ENCODE peak calls at places on chromosomes 13 and 19, in eight cellular contexts. C, H, Z, P, M, O, W and I are unnamed samples.

GRCh38 chr13:111474136-111475002 is 153.9 kb downstream of the TEX29 start:
- DNase-seq in H (no peak), Z (no peak), P (no peak), C (peak), O (peak), M (peak), W (peak), I (no peak)

GRCh38 chr19:6047741-6048231 is 62.5 kb downstream of the RFX2 start:
- DNase-seq in W (peak), H (no peak), Z (peak), P (peak), O (peak), C (peak), M (peak), I (no peak)

GRCh38 chr13:41188584-41188983 is 5.8 kb downstream of the KBTBD7 start:
- DNase-seq in C (peak), O (no peak), H (no peak), P (no peak), W (no peak), Z (no peak), M (no peak), I (no peak)

GRCh38 chr13:65913173-65913572 is 1317.0 kb downstream of the PCDH9 start:
- DNase-seq in C (peak), M (no peak), O (no peak), W (no peak), H (no peak), Z (no peak), P (no peak), I (no peak)

GRCh38 chr19:29667941-29668340 is 2.7 kb downstream of the PLEKHF1 start:
- DNase-seq in Z (no peak), C (no peak), W (no peak), M (no peak), P (peak), O (peak), H (no peak), I (peak)

GRCh38 chr13:28705734-28706133 is 13.0 kb downstream of the SLC46A3 start:
- DNase-seq in W (no peak), C (peak), O (no peak), H (no peak), P (no peak), M (no peak), Z (no peak), I (no peak)

GRCh38 chr19:5269926-5270325 is 70.7 kb downstream of the PTPRS start:
- DNase-seq in Z (no peak), C (no peak), H (no peak), W (no peak), P (no peak), O (no peak), M (no peak), I (no peak)

GRCh38 chr19:3100331-3100730 is 6.2 kb downstream of the GNA11 start:
- DNase-seq in M (no peak), O (no peak), Z (no peak), C (no peak), W (no peak), H (no peak), P (no peak), I (no peak)

GRCh38 chr13:44368599-44369368 is 4.8 kb upstream of the SERP2 start:
- DNase-seq in H (no peak), W (no peak), Z (no peak), O (no peak), P (no peak), M (no peak), C (no peak), I (no peak)

DNA sequence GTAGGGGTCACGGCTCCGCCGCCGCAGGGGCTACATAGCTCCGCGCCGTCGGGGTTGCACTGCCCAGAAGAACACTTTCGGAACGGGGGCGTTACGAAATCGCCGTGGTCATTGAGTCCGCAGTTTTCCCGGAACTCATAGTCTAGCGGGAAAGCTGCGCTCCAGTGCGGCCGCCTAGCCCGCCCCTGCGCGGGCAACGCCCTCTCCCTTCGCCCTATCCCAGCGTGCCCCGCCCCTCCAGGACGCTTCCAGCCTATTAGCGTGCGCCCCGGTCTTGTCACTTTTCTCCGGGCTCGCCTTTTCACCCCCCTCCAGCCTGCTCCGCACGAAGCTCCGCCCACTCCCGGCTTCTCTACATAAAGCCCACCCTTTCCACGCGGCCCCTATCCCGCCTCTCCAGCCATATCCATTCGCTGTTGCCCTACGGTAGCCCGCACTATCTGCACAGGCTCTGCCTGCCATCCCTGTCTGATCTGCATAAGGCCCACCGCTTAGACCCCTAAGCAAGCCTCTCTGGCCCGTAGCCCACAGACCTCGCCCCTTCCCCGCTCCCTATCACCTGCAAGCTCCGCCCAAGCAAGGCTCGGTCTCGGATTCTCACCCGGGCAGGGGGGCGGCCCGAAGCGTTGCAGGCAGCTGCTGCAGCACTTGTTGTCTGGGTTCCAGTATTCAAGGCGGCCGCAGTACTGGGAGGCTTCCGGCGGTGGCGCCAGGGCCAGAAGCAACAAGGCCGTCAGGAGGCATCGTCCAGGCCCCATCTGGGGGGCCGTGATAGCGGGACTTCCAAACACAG is 1.6 kb downstream of the IGFLR1 start:
- DNase-seq in M (peak), C (peak), W (peak), Z (peak), P (peak), H (peak), O (peak), I (peak)
- TF ChIP-seq CTCF in M (peak), C (peak), W (peak), Z (peak), P (no peak), H (peak), O (no peak), I (no peak)

GRCh38 chr13:92173254-92173653 is 774.8 kb downstream of the GPC5 start:
- DNase-seq in M (no peak), W (no peak), P (no peak), C (no peak), H (no peak), O (no peak), Z (no peak), I (no peak)

GRCh38 chr13:92172191-92172590 is 773.8 kb downstream of the GPC5 start:
- DNase-seq in C (no peak), O (no peak), Z (no peak), P (no peak), H (no peak), M (no peak), W (no peak), I (no peak)

GRCh38 chr13:92175330-92175729 is 776.9 kb downstream of the GPC5 start:
- DNase-seq in C (peak), O (peak), P (no peak), Z (no peak), M (peak), W (peak), H (no peak), I (peak)
- TF ChIP-seq CTCF in C (peak), O (no peak), P (no peak), Z (peak), M (peak), W (no peak), H (no peak), I (no peak)

DNA sequence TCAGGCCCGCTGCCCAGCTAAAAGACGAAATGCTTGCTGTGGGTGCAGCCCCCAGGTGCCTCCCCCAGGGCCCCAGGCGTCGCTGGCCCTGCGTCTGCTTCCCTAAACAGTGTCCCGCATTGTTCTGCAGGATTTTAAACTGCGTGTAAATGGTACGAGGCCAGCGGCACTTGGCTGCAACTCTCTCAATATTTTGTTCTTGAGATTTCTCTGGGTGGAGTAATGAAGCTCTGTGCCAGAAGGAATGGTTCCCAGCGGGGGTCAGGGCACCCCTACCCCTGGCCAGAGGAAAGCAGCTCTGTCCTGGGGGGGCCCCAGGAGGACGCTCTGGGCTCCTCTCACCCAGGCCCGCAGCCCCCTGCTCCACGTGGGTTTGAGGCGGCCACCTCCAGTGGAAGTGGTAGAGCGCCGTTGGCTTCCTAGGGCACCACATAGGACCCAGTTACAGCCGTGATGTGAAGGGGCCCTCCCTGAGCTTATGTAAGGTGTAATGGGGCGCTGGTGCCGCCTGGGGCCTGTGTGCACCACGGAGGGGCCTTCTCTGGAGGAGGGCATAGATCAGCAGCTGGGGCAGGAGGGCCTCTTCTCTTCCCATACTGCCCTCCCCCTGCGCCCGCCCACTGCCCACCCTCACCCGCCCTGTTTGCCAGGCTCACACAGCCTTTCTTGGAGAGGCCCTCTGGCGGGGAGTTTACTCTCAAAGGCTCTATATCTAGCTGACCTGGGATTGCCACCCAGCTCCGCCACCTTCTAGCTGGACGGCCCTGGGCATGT is 19.8 kb downstream of the PAK4 start:
- DNase-seq in Z (no peak), M (peak), O (no peak), H (no peak), W (no peak), P (no peak), C (no peak), I (no peak)
- TF ChIP-seq CTCF in Z (no peak), M (no peak), O (no peak), H (no peak), W (no peak), P (no peak), C (no peak), I (no peak)

DNA sequence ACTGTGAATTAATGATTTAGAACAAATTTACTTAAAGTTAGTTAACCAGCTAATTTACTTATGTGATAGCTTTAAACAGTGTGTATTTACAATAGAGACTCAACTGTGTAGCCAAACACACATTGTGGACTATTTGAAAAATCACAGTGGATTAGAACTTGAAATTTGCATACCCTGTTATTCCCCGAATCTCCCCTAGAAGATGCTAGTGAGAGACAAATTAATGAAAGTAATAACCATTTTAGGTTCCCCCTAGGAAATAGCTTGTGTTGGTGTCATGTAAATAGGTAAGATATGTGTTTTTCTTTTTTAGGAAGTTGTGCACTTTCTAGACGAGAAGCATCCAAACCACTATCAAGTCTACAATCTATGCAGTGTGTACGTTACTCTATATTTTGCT is 98.5 kb downstream of the C1QTNF9 start:
- DNase-seq in W (no peak), Z (no peak), P (no peak), M (no peak), C (no peak), H (no peak), O (no peak), I (no peak)
- TF ChIP-seq CTCF in W (no peak), Z (no peak), P (no peak), M (no peak), C (no peak), H (peak), O (peak), I (peak)

DNA sequence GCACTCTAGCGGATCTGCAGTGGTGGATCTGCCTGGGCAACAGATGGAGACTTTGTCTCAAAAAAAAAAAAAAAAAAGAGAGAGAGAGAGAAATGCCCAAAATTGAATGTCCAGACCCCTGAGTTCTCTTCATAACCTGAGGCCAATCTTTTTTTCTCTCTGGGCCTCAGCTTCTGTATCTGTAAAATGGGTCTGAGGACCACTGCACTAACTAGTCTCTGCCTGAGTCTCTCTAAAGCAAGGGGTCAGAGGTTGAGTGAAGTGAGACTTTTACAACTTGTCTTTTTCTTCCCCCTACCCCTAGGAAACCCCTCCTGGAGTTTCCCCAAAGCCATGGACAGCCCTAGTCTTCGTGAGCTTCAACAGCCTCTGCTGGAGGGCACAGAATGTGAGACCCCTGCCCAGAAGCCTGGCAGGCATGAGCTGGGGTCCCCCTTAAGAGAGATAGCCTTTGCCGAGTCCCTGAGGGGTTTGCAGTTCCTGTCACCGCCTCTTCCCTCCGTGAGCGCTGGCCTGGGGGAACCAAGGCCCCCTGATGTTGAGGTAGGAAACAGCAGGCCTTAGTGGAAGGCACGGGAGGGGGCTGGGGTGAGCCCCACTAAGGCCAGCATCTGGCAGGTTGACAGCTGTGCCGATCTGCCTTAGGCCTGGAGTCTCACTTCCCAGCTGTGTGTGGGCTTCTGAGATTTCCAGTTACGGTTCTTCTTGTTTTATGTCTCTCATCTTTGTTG is 1.8 kb downstream of the TMEM91 start:
- DNase-seq in P (no peak), M (no peak), O (peak), W (peak), C (no peak), H (no peak), Z (no peak), I (peak)
- TF ChIP-seq CTCF in P (no peak), M (no peak), O (peak), W (peak), C (peak), H (peak), Z (no peak), I (peak)

GRCh38 chr13:75689686-75690085 is 53.6 kb downstream of the LMO7 start:
- DNase-seq in C (no peak), M (no peak), O (no peak), Z (no peak), H (no peak), P (no peak), W (no peak), I (no peak)

GRCh38 chr13:75685239-75685697 is 49.1 kb downstream of the LMO7 start:
- DNase-seq in P (no peak), O (no peak), C (peak), W (no peak), M (no peak), H (no peak), Z (no peak), I (peak)

GRCh38 chr13:75691183-75691582 is 55.1 kb downstream of the LMO7 start:
- DNase-seq in O (no peak), P (no peak), W (no peak), H (no peak), M (no peak), Z (no peak), C (no peak), I (no peak)

GRCh38 chr13:75693227-75693626 is 57.1 kb downstream of the LMO7 start:
- DNase-seq in O (no peak), C (no peak), Z (no peak), M (no peak), W (no peak), P (no peak), H (no peak), I (no peak)

GRCh38 chr13:75687145-75687763 is 51.1 kb downstream of the LMO7 start:
- DNase-seq in H (no peak), P (no peak), M (no peak), C (peak), W (no peak), Z (no peak), O (no peak), I (no peak)
- TF ChIP-seq CTCF in H (no peak), P (peak), M (peak), C (peak), W (no peak), Z (peak), O (peak), I (peak)

DNA sequence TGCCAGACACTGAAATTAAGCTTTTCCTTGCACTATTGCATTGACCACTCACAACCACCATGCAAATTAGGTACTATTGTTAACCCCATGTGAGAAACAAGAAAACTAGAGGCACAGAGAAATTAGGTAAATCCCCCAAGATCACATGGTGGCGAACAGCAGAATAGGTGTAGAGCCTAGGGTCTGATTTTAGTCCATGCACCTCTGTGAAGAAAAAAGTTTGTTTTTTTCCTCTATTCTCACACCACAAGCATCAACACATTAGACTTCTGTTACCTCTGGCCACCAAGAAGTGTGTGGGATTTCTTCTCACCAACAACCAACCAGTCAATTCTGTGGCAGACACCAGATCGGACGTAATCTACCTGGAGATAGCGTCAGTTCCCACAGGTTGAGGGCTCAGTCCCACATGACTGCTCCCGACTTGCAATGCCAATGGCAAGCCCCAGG is 391.9 kb downstream of the COG6 start:
- DNase-seq in Z (no peak), P (no peak), O (peak), C (no peak), M (no peak), W (peak), H (no peak), I (no peak)
- TF ChIP-seq CTCF in Z (no peak), P (no peak), O (no peak), C (no peak), M (no peak), W (no peak), H (no peak), I (no peak)

GRCh38 chr19:31548941-31549340 is 199.7 kb upstream of the TSHZ3 start:
- DNase-seq in C (peak), W (no peak), O (no peak), H (no peak), Z (no peak), P (no peak), M (peak), I (no peak)
- TF ChIP-seq CTCF in C (peak), W (no peak), O (no peak), H (no peak), Z (no peak), P (no peak), M (peak), I (no peak)

GRCh38 chr19:17836530-17836929 is 11.3 kb downstream of the JAK3 start:
- DNase-seq in Z (no peak), W (no peak), H (no peak), O (no peak), C (no peak), M (no peak), P (no peak), I (no peak)

GRCh38 chr19:17832443-17833208 is 11.3 kb upstream of the INSL3 start:
- DNase-seq in H (no peak), Z (no peak), M (no peak), P (no peak), O (no peak), C (no peak), W (no peak), I (no peak)

GRCh38 chr19:17835182-17836006 is 12.4 kb downstream of the JAK3 start:
- DNase-seq in H (no peak), Z (no peak), M (no peak), O (no peak), P (no peak), C (no peak), W (no peak), I (no peak)

GRCh38 chr19:17831419-17831888 is 10.1 kb upstream of the INSL3 start:
- DNase-seq in O (no peak), M (no peak), C (no peak), P (no peak), Z (no peak), H (no peak), W (no peak), I (no peak)

GRCh38 chr19:17834350-17835181 is 13.2 kb downstream of the JAK3 start:
- DNase-seq in W (no peak), H (no peak), O (no peak), P (no peak), M (no peak), Z (no peak), C (no peak), I (peak)
- TF ChIP-seq CTCF in W (no peak), H (no peak), O (no peak), P (no peak), M (no peak), Z (no peak), C (peak), I (no peak)

GRCh38 chr19:54439174-54439851 is 9.7 kb upstream of the LENG8 start:
- DNase-seq in P (no peak), M (peak), H (no peak), Z (no peak), C (peak), O (no peak), W (no peak), I (peak)
- TF ChIP-seq CTCF in P (no peak), M (peak), H (peak), Z (no peak), C (peak), O (peak), W (no peak), I (peak)